ENCODE peak calls at places on chromosomes 3 and 15, in seven cellular contexts. W is IMR-90, R is body of pancreas, N is upper lobe of left lung, K is uterus, U is gastrocnemius medialis, Y is transverse colon. S is an unnamed sample.

GRCh38 chr15:57245130-57245529 is 131.2 kb upstream of the CGNL1 start:
- DNase-seq in W (peak), R (no peak), N (no peak), K (no peak), U (no peak), Y (no peak), S (no peak)

GRCh38 chr15:89756897-89757296 is 5.8 kb upstream of the MESP1 start:
- DNase-seq in W (no peak), R (peak), N (no peak), K (no peak), U (no peak), Y (no peak), S (no peak)

GRCh38 chr3:170244566-170244965 is 22.3 kb downstream of the PRKCI start:
- DNase-seq in W (no peak), R (no peak), N (no peak), K (no peak), U (no peak), Y (no peak), S (no peak)

GRCh38 chr15:62568004-62568403 is 402.9 kb upstream of the C2CD4B start:
- DNase-seq in W (no peak), R (no peak), N (no peak), K (no peak), U (no peak), Y (peak), S (no peak)

GRCh38 chr3:158313344-158313927 is 203.5 kb downstream of the RSRC1 start:
- DNase-seq in W (peak), R (no peak), N (no peak), K (no peak), U (no peak), Y (no peak), S (no peak)

GRCh38 chr3:41188291-41188690 is 11.0 kb upstream of the CTNNB1 start:
- DNase-seq in W (no peak), R (no peak), N (no peak), K (no peak), U (no peak), Y (no peak), S (no peak)

GRCh38 chr15:51186846-51187340 is 92.2 kb upstream of the TNFAIP8L3 start:
- DNase-seq in W (no peak), R (no peak), N (no peak), K (no peak), U (no peak), Y (no peak), S (no peak)

GRCh38 chr15:41022487-41023090 is 69.3 kb downstream of the CHAC1 start:
- DNase-seq in W (peak), R (peak), N (no peak), K (no peak), U (no peak), Y (peak), S (no peak)

GRCh38 chr3:66615643-66616301 is 115.0 kb upstream of the LRIG1 start:
- DNase-seq in W (peak), R (no peak), N (no peak), K (no peak), U (no peak), Y (no peak), S (no peak)

GRCh38 chr3:184005981-184006507 is 11.6 kb downstream of the ABCC5 start:
- DNase-seq in W (peak), R (peak), N (no peak), K (peak), U (peak), Y (peak), S (peak)

GRCh38 chr3:13687409-13687989 is 138.6 kb downstream of the FBLN2 start:
- DNase-seq in W (no peak), R (no peak), N (no peak), K (no peak), U (no peak), Y (no peak), S (no peak)

GRCh38 chr3:146390967-146391366 is 78.4 kb downstream of the PLSCR2 start:
- DNase-seq in W (peak), R (peak), N (no peak), K (peak), U (no peak), Y (no peak), S (no peak)

GRCh38 chr3:127761101-127761802 is 61.1 kb downstream of the MGLL start:
- DNase-seq in W (no peak), R (no peak), N (peak), K (no peak), U (no peak), Y (peak), S (peak)
- TF ChIP-seq POLR2A in W (no peak), R (no peak), N (peak), K (no peak), U (no peak), Y (no peak), S (no peak)

GRCh38 chr3:195441971-195442572 is 748 bp downstream of the ACAP2 start:
- DNase-seq in W (peak), R (peak), N (peak), K (peak), U (peak), Y (peak), S (peak)

GRCh38 chr3:195441476-195441970 is 1.3 kb downstream of the ACAP2 start:
- DNase-seq in W (peak), R (no peak), N (no peak), K (no peak), U (no peak), Y (peak), S (no peak)

GRCh38 chr3:195442573-195443390 is at the start of gene ACAP2:
- DNase-seq in W (peak), R (peak), N (peak), K (peak), U (peak), Y (peak), S (peak)

GRCh38 chr3:195445885-195446284 is 3.1 kb upstream of the ACAP2 start:
- DNase-seq in W (no peak), R (no peak), N (no peak), K (no peak), U (no peak), Y (no peak), S (no peak)

GRCh38 chr3:195443391-195443989 is 670 bp upstream of the ACAP2 start:
- DNase-seq in W (no peak), R (no peak), N (no peak), K (peak), U (no peak), Y (no peak), S (no peak)
- TF ChIP-seq POLR2A in W (no peak), R (no peak), N (no peak), K (no peak), U (no peak), Y (no peak), S (no peak)

GRCh38 chr3:195856410-195857084 is 44.8 kb upstream of the MUC4 start:
- DNase-seq in W (no peak), R (no peak), N (peak), K (no peak), U (no peak), Y (no peak), S (no peak)
- TF ChIP-seq POLR2A in W (no peak), R (no peak), N (no peak), K (no peak), U (no peak), Y (no peak), S (no peak)

GRCh38 chr3:149625795-149626194 is 32.0 kb downstream of the WWTR1 start:
- DNase-seq in W (no peak), R (no peak), N (no peak), K (no peak), U (no peak), Y (no peak), S (no peak)

GRCh38 chr3:149630806-149631205 is 27.0 kb downstream of the WWTR1 start:
- DNase-seq in W (no peak), R (no peak), N (no peak), K (no peak), U (no peak), Y (no peak), S (no peak)

GRCh38 chr3:149623819-149624218 is 34.0 kb downstream of the WWTR1 start:
- DNase-seq in W (no peak), R (no peak), N (no peak), K (no peak), U (no peak), Y (no peak), S (no peak)

GRCh38 chr3:149628957-149629670 is 28.7 kb downstream of the WWTR1 start:
- DNase-seq in W (peak), R (no peak), N (no peak), K (no peak), U (no peak), Y (no peak), S (no peak)

DNA sequence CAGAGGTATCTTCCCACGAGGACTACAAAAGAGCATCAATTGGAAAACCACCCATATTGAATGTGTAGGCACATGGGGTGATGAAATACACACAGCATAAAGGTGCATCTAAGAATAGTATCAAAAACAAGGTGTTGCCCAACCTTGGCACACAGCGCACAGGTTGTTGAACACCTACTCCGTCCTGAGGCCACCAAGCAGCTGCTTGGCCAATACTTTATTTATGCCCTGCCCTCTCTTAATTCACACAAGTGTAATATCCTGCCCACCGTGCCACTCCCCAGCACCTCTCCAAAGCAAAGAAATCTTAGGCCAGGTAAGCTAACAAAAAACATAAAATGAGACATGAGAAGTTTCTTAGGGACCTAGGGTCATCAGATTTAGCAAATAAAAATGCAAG is 31.2 kb downstream of the WWTR1 start:
- DNase-seq in W (no peak), R (no peak), N (no peak), K (no peak), U (no peak), Y (no peak), S (no peak)
- TF ChIP-seq POLR2A in W (no peak), R (no peak), N (no peak), K (no peak), U (no peak), Y (no peak), S (no peak)

GRCh38 chr3:43621974-43622739 is at the start of gene ANO10:
- DNase-seq in W (peak), R (peak), N (peak), K (peak), U (peak), Y (peak), S (peak)
- TF ChIP-seq POLR2A in W (no peak), R (peak), N (peak), K (peak), U (peak), Y (peak), S (peak)